ENCODE peak calls at places on chromosomes 5 and 9, in ten cellular contexts. V is amniotic stem cell, D is NCI-H2171 treated with DMSO at 0.1 percent for 48 hours, N is stomach, C is activated T-cell treated with anti-CD3 and anti-CD28 coated beads for 4 hours, W is endodermal cell, T is H9, H is 8988T, J is kidney tubule cell, R is NCI-H2227 treated with DMSO at 0.1 percent for 48 hours. Y is an unnamed sample.

GRCh38 chr9:122835313-122835731 is 6.9 kb upstream of the PDCL start:
- DNase-seq in C (no peak), W (peak), D (peak), N (no peak), H (no peak), V (no peak), R (no peak), J (no peak), T (peak), Y (no peak)

GRCh38 chr9:123263227-123263626 is 5.2 kb downstream of the STRBP start:
- DNase-seq in R (no peak), C (no peak), N (no peak), V (no peak), D (no peak), T (no peak), W (no peak), H (no peak), J (no peak), Y (no peak)

GRCh38 chr9:92642041-92642451 is 27.9 kb downstream of the IPPK start:
- DNase-seq in J (no peak), H (no peak), W (no peak), V (no peak), N (peak), T (peak), C (no peak), D (no peak), R (no peak), Y (no peak)

GRCh38 chr5:139974661-139975060 is 68.4 kb downstream of the NRG2 start:
- DNase-seq in V (no peak), D (no peak), N (no peak), H (no peak), J (no peak), R (no peak), T (peak), W (peak), C (no peak), Y (no peak)

GRCh38 chr5:11182441-11183080 is 421.5 kb upstream of the DAP start:
- DNase-seq in T (peak), R (peak), C (no peak), H (no peak), W (peak), N (no peak), J (peak), V (peak), D (peak), Y (no peak)

GRCh38 chr5:100904259-100904822 is 1.3 kb upstream of the ST8SIA4 start:
- DNase-seq in J (peak), R (no peak), H (no peak), W (peak), D (no peak), T (peak), N (peak), V (no peak), C (peak), Y (no peak)

GRCh38 chr5:167050568-167051214 is 1240.8 kb upstream of the WWC1 start:
- DNase-seq in J (no peak), C (no peak), H (no peak), D (no peak), T (peak), R (no peak), N (no peak), V (no peak), W (peak), Y (no peak)

GRCh38 chr5:35819026-35819425 is 37.7 kb upstream of the IL7R start:
- DNase-seq in J (peak), R (no peak), C (no peak), W (no peak), H (no peak), V (no peak), T (no peak), N (no peak), D (no peak), Y (no peak)

GRCh38 chr5:175748650-175749049 is 90.8 kb downstream of the HRH2 start:
- DNase-seq in H (no peak), N (no peak), V (no peak), D (no peak), R (no peak), W (no peak), C (no peak), J (no peak), T (no peak), Y (no peak)

GRCh38 chr9:26747611-26748010 is 145.0 kb downstream of the CAAP1 start:
- DNase-seq in N (no peak), W (no peak), R (no peak), T (no peak), H (no peak), D (no peak), C (no peak), V (no peak), J (peak), Y (no peak)

GRCh38 chr9:6645153-6646027 is at the start of gene GLDC:
- DNase-seq in W (peak), T (peak), N (peak), D (peak), R (peak), C (peak), V (no peak), J (peak), H (peak), Y (no peak)

GRCh38 chr5:158600679-158601078 is 499.0 kb downstream of the EBF1 start:
- DNase-seq in T (no peak), H (no peak), C (no peak), J (no peak), D (no peak), W (no peak), N (no peak), R (no peak), V (no peak), Y (no peak)

GRCh38 chr5:92907914-92908606 is 673.0 kb downstream of the NR2F1-AS1 start:
- DNase-seq in D (no peak), H (no peak), V (no peak), W (no peak), R (no peak), N (no peak), C (no peak), T (no peak), J (peak), Y (peak)

GRCh38 chr9:35826071-35826701 is 2.3 kb downstream of the FAM221B start:
- DNase-seq in N (peak), C (no peak), R (peak), V (peak), T (peak), J (peak), H (no peak), D (peak), W (peak), Y (no peak)

GRCh38 chr5:40572947-40573346 is 106.8 kb upstream of the PTGER4 start:
- DNase-seq in H (no peak), V (no peak), J (no peak), T (no peak), D (peak), N (no peak), R (no peak), W (no peak), C (no peak), Y (peak)

GRCh38 chr9:97689401-97689800 is 7.7 kb downstream of the XPA start:
- DNase-seq in D (no peak), V (no peak), W (no peak), C (no peak), N (no peak), J (peak), H (no peak), R (no peak), T (no peak), Y (no peak)

GRCh38 chr5:34687269-34688011 is 31.3 kb downstream of the RAI14 start:
- DNase-seq in H (no peak), J (peak), W (peak), V (no peak), R (no peak), D (no peak), C (no peak), N (no peak), T (no peak), Y (no peak)

GRCh38 chr9:14340536-14340935 is 26.6 kb upstream of the NFIB start:
- DNase-seq in V (no peak), D (no peak), J (peak), W (no peak), N (no peak), R (no peak), C (no peak), H (no peak), T (no peak), Y (no peak)

GRCh38 chr9:98806394-98807069 is 938 bp upstream of the GALNT12 start:
- DNase-seq in D (peak), N (no peak), J (peak), W (no peak), T (no peak), R (no peak), H (no peak), V (no peak), C (no peak), Y (no peak)

GRCh38 chr5:142600611-142601360 is 85.1 kb downstream of the FGF1 start:
- DNase-seq in J (peak), N (peak), R (peak), T (no peak), D (no peak), V (peak), W (no peak), C (no peak), H (no peak), Y (peak)

GRCh38 chr9:134793281-134793680 is 87.3 kb upstream of the FCN2 start:
- DNase-seq in H (no peak), C (no peak), V (peak), N (no peak), J (no peak), W (no peak), D (peak), T (no peak), R (no peak), Y (peak)

GRCh38 chr5:150622157-150622556 is 18.3 kb upstream of the SYNPO start:
- DNase-seq in T (no peak), J (no peak), H (no peak), D (peak), N (no peak), W (peak), C (no peak), R (no peak), V (no peak), Y (no peak)

GRCh38 chr9:113221800-113222481 is 597 bp downstream of the SLC31A1 start:
- DNase-seq in D (no peak), V (no peak), N (no peak), H (no peak), W (no peak), R (no peak), C (no peak), T (no peak), J (peak), Y (no peak)

GRCh38 chr9:99025616-99026270 is 79.2 kb upstream of the TGFBR1 start:
- DNase-seq in D (no peak), N (no peak), H (no peak), W (no peak), V (no peak), T (no peak), C (no peak), R (no peak), J (no peak), Y (no peak)

Y was measured in BJ.